ENCODE peak calls at places on chromosome 14, in five cellular contexts. J is foreskin keratinocyte, R is amniotic stem cell, Z is D341Med, D is skeletal muscle cell. H is an unnamed sample.

GRCh38 chr14:89171168-89171567 is 245.9 kb downstream of the FOXN3 start:
- DNase-seq in J (no peak), Z (no peak), D (no peak), R (no peak), H (no peak)

GRCh38 chr14:77376771-77377501 is at the start of the genes SAMD15 and TMED8:
- DNase-seq in Z (peak), J (peak), D (peak), R (peak), H (peak)

GRCh38 chr14:50814161-50814560 is 16.8 kb downstream of the NIN start:
- DNase-seq in R (no peak), D (no peak), Z (no peak), J (no peak), H (no peak)

GRCh38 chr14:30756594-30756993 is 117.8 kb upstream of the COCH start:
- DNase-seq in D (no peak), J (no peak), R (no peak), Z (no peak), H (no peak)

GRCh38 chr14:44564908-44565307 is 57.8 kb upstream of the FSCB start:
- DNase-seq in Z (no peak), R (no peak), J (no peak), D (no peak), H (no peak)

GRCh38 chr14:87171161-87171560 is 821.8 kb downstream of the GALC start:
- DNase-seq in R (no peak), J (no peak), Z (no peak), D (no peak), H (no peak)

GRCh38 chr14:37668646-37669045 is 73.2 kb downstream of the TTC6 start:
- DNase-seq in Z (no peak), D (no peak), J (peak), R (peak), H (no peak)

GRCh38 chr14:52307376-52307775 is 6.7 kb upstream of the PTGER2 start:
- DNase-seq in Z (no peak), J (no peak), D (no peak), R (no peak), H (no peak)

GRCh38 chr14:102777711-102778615 is 714 bp downstream of the TRAF3 start:
- DNase-seq in J (no peak), D (no peak), R (peak), Z (peak), H (no peak)

GRCh38 chr14:105472496-105472991 is 2.1 kb upstream of the CRIP2 start:
- DNase-seq in R (no peak), Z (no peak), D (no peak), J (no peak), H (no peak)

GRCh38 chr14:75068294-75069020 is 984 bp upstream of the ZC2HC1C start:
- DNase-seq in Z (no peak), D (no peak), R (no peak), J (no peak), H (no peak)

GRCh38 chr14:69129264-69129880 is 23.5 kb downstream of the DCAF5 start:
- DNase-seq in J (no peak), R (peak), Z (peak), D (peak), H (peak)

GRCh38 chr14:75800792-75801191 is 139.7 kb downstream of the TTLL5 start:
- DNase-seq in R (no peak), Z (no peak), J (no peak), D (no peak), H (no peak)

GRCh38 chr14:99819514-99819913 is 26.3 kb downstream of the EML1 start:
- DNase-seq in R (no peak), J (no peak), D (no peak), Z (no peak), H (no peak)

GRCh38 chr14:50794063-50794645 is 36.8 kb downstream of the NIN start:
- DNase-seq in Z (no peak), J (no peak), D (no peak), R (no peak), H (peak)

GRCh38 chr14:62301076-62301475 is 538.9 kb downstream of the SNAPC1 start:
- DNase-seq in J (no peak), Z (no peak), R (no peak), D (no peak), H (no peak)

GRCh38 chr14:101723061-101723595 is 38.4 kb upstream of the PPP2R5C start:
- DNase-seq in J (no peak), Z (no peak), R (no peak), D (no peak), H (no peak)

GRCh38 chr14:67999290-67999689 is 179.7 kb downstream of the RAD51B start:
- DNase-seq in D (peak), J (no peak), R (no peak), Z (no peak), H (no peak)

GRCh38 chr14:49879683-49880204 is 13.1 kb upstream of the ARF6 start:
- DNase-seq in J (peak), Z (peak), R (no peak), D (no peak), H (peak)

GRCh38 chr14:102140027-102140749 is 491 bp downstream of the WDR20 start:
- DNase-seq in Z (peak), D (no peak), R (no peak), J (no peak), H (peak)

GRCh38 chr14:95979339-95980042 is 59.7 kb upstream of the C14orf132 start:
- DNase-seq in R (no peak), D (no peak), J (no peak), Z (no peak), H (no peak)

GRCh38 chr14:106062502-106063272 is 536.3 kb downstream of the TMEM121 start:
- DNase-seq in J (no peak), D (no peak), R (no peak), Z (no peak), H (no peak)

GRCh38 chr14:45939572-45939971 is 686.6 kb upstream of the MIS18BP1 start:
- DNase-seq in D (no peak), R (no peak), J (no peak), Z (no peak), H (no peak)

GRCh38 chr14:22982013-22982476 is 306 bp downstream of the AJUBA start:
- DNase-seq in D (no peak), J (no peak), R (no peak), Z (no peak), H (no peak)

GRCh38 chr14:85529803-85530574 is at the start of gene FLRT2:
- DNase-seq in J (peak), R (peak), Z (peak), D (no peak), H (no peak)

GRCh38 chr14:105485720-105486332 is 860 bp upstream of the CRIP1 start:
- DNase-seq in D (no peak), R (no peak), J (no peak), Z (no peak), H (peak)

GRCh38 chr14:77505031-77505430 is 6.4 kb upstream of the ISM2 start:
- DNase-seq in R (no peak), D (no peak), Z (no peak), J (no peak), H (no peak)

H was measured in HEK293T.